ENCODE peak calls at places on chromosomes 13 and 19, in five cellular contexts. One of them, this sample, is unnamed.

GRCh38 chr13:83229574-83230300 is 652.5 kb downstream of the SLITRK1 start:
- DNase-seq in mucosa of descending colon: no peak
- DNase-seq in GM23338: no peak
- DNase-seq in brain microvascular endothelial cell: no peak
- DNase-seq in lower leg skin: no peak
- DNase-seq in this sample: no peak

GRCh38 chr19:17865364-17866311 is 5.9 kb downstream of the RPL18A start:
- DNase-seq in mucosa of descending colon: peak; percentile 87
- DNase-seq in GM23338: peak; percentile 40
- DNase-seq in brain microvascular endothelial cell: no peak
- DNase-seq in lower leg skin: no peak
- DNase-seq in this sample: no peak

GRCh38 chr19:29329460-29330134 is 116.6 kb upstream of the UQCRFS1 start:
- DNase-seq in mucosa of descending colon: no peak
- DNase-seq in GM23338: peak; percentile 70
- DNase-seq in brain microvascular endothelial cell: no peak
- DNase-seq in lower leg skin: no peak
- DNase-seq in this sample: no peak

GRCh38 chr19:51460164-51460992 is 2.1 kb upstream of the SIGLEC8 start:
- DNase-seq in mucosa of descending colon: no peak
- DNase-seq in GM23338: peak; percentile 77
- DNase-seq in brain microvascular endothelial cell: no peak
- DNase-seq in lower leg skin: no peak
- DNase-seq in this sample: peak; percentile 49

GRCh38 chr13:77345150-77345780 is 18.4 kb upstream of the MYCBP2 start:
- DNase-seq in mucosa of descending colon: no peak
- DNase-seq in GM23338: no peak
- DNase-seq in brain microvascular endothelial cell: no peak
- DNase-seq in lower leg skin: no peak
- DNase-seq in this sample: no peak

GRCh38 chr13:87810920-87811344 is 139.8 kb downstream of the SLITRK5 start:
- DNase-seq in mucosa of descending colon: peak; percentile 24
- DNase-seq in GM23338: peak; percentile 4
- DNase-seq in brain microvascular endothelial cell: no peak
- DNase-seq in lower leg skin: no peak
- DNase-seq in this sample: no peak

GRCh38 chr19:11089254-11090013 is at the start of gene LDLR:
- DNase-seq in mucosa of descending colon: peak; percentile 90
- DNase-seq in GM23338: peak; percentile 97
- DNase-seq in brain microvascular endothelial cell: peak; percentile 94
- DNase-seq in lower leg skin: peak; percentile 82
- DNase-seq in this sample: peak; percentile 82

GRCh38 chr19:3459322-3459881 is 20.9 kb downstream of the SMIM24 start:
- DNase-seq in mucosa of descending colon: peak; percentile 72
- DNase-seq in GM23338: peak; percentile 78
- DNase-seq in brain microvascular endothelial cell: peak; percentile 96
- DNase-seq in lower leg skin: peak; percentile 82
- DNase-seq in this sample: no peak

GRCh38 chr19:42122691-42123607 is 9.3 kb downstream of the POU2F2 start:
- DNase-seq in mucosa of descending colon: no peak
- DNase-seq in GM23338: no peak
- DNase-seq in brain microvascular endothelial cell: no peak
- DNase-seq in lower leg skin: no peak
- DNase-seq in this sample: no peak

GRCh38 chr13:33126909-33127607 is 110.8 kb downstream of the KL start:
- DNase-seq in mucosa of descending colon: peak; percentile 47
- DNase-seq in GM23338: no peak
- DNase-seq in brain microvascular endothelial cell: no peak
- DNase-seq in lower leg skin: no peak
- DNase-seq in this sample: no peak

GRCh38 chr19:54454781-54455675 is 6.0 kb downstream of the LENG8 start:
- DNase-seq in mucosa of descending colon: peak; percentile 52
- DNase-seq in GM23338: no peak
- DNase-seq in brain microvascular endothelial cell: no peak
- DNase-seq in lower leg skin: no peak
- DNase-seq in this sample: no peak

GRCh38 chr13:98200211-98200878 is 23.3 kb upstream of the RNF113B start:
- DNase-seq in mucosa of descending colon: no peak
- DNase-seq in GM23338: peak; percentile 82
- DNase-seq in brain microvascular endothelial cell: no peak
- DNase-seq in lower leg skin: no peak
- DNase-seq in this sample: no peak

GRCh38 chr13:112761701-112762689 is 72.2 kb downstream of the ATP11A start:
- DNase-seq in mucosa of descending colon: no peak
- DNase-seq in GM23338: peak; percentile 60
- DNase-seq in brain microvascular endothelial cell: no peak
- DNase-seq in lower leg skin: no peak
- DNase-seq in this sample: no peak

GRCh38 chr13:50129923-50130685 is 114.9 kb downstream of the KCNRG start:
- DNase-seq in mucosa of descending colon: peak; percentile 53
- DNase-seq in GM23338: peak; percentile 73
- DNase-seq in brain microvascular endothelial cell: no peak
- DNase-seq in lower leg skin: no peak
- DNase-seq in this sample: no peak

GRCh38 chr13:25725104-25725503 is 326.7 kb downstream of the SHISA2 start:
- DNase-seq in mucosa of descending colon: no peak
- DNase-seq in GM23338: no peak
- DNase-seq in brain microvascular endothelial cell: no peak
- DNase-seq in lower leg skin: no peak
- DNase-seq in this sample: no peak

GRCh38 chr13:31468114-31468902 is 268.5 kb downstream of the B3GLCT start:
- DNase-seq in mucosa of descending colon: no peak
- DNase-seq in GM23338: peak; percentile 23
- DNase-seq in brain microvascular endothelial cell: no peak
- DNase-seq in lower leg skin: no peak
- DNase-seq in this sample: no peak

GRCh38 chr19:47445937-47446402 is 25.7 kb downstream of the SLC8A2 start:
- DNase-seq in mucosa of descending colon: peak; percentile 76
- DNase-seq in GM23338: peak; percentile 67
- DNase-seq in brain microvascular endothelial cell: no peak
- DNase-seq in lower leg skin: no peak
- DNase-seq in this sample: no peak

GRCh38 chr19:2341247-2341705 is 12.8 kb downstream of the SPPL2B start:
- DNase-seq in mucosa of descending colon: peak; percentile 50
- DNase-seq in GM23338: no peak
- DNase-seq in brain microvascular endothelial cell: no peak
- DNase-seq in lower leg skin: no peak
- DNase-seq in this sample: no peak

GRCh38 chr13:81058916-81059290 is 718.0 kb upstream of the SPRY2 start:
- DNase-seq in mucosa of descending colon: no peak
- DNase-seq in GM23338: no peak
- DNase-seq in brain microvascular endothelial cell: no peak
- DNase-seq in lower leg skin: no peak
- DNase-seq in this sample: no peak

GRCh38 chr19:6011794-6012193 is 33.9 kb upstream of the RANBP3 start:
- DNase-seq in mucosa of descending colon: no peak
- DNase-seq in GM23338: no peak
- DNase-seq in brain microvascular endothelial cell: no peak
- DNase-seq in lower leg skin: no peak
- DNase-seq in this sample: no peak

GRCh38 chr13:53045110-53045509 is 16.5 kb downstream of the OLFM4 start:
- DNase-seq in mucosa of descending colon: no peak
- DNase-seq in GM23338: no peak
- DNase-seq in brain microvascular endothelial cell: no peak
- DNase-seq in lower leg skin: no peak
- DNase-seq in this sample: no peak

GRCh38 chr13:98535501-98536357 is 41.2 kb downstream of the STK24 start:
- DNase-seq in mucosa of descending colon: no peak
- DNase-seq in GM23338: no peak
- DNase-seq in brain microvascular endothelial cell: no peak
- DNase-seq in lower leg skin: no peak
- DNase-seq in this sample: no peak

GRCh38 chr13:65292488-65292901 is 1937.6 kb downstream of the PCDH9 start:
- DNase-seq in mucosa of descending colon: no peak
- DNase-seq in GM23338: peak; percentile 13
- DNase-seq in brain microvascular endothelial cell: peak; percentile 90
- DNase-seq in lower leg skin: no peak
- DNase-seq in this sample: no peak

GRCh38 chr13:109773276-109773675 is 13.1 kb downstream of the IRS2 start:
- DNase-seq in mucosa of descending colon: no peak
- DNase-seq in GM23338: no peak
- DNase-seq in brain microvascular endothelial cell: no peak
- DNase-seq in lower leg skin: no peak
- DNase-seq in this sample: no peak

GRCh38 chr19:55809381-55810058 is 22.3 kb downstream of the NLRP11 start:
- DNase-seq in mucosa of descending colon: peak; percentile 74
- DNase-seq in GM23338: peak; percentile 80
- DNase-seq in brain microvascular endothelial cell: peak; percentile 32
- DNase-seq in lower leg skin: no peak
- DNase-seq in this sample: no peak

GRCh38 chr13:29439601-29440381 is 155.7 kb downstream of the SLC7A1 start:
- DNase-seq in mucosa of descending colon: no peak
- DNase-seq in GM23338: no peak
- DNase-seq in brain microvascular endothelial cell: no peak
- DNase-seq in lower leg skin: no peak
- DNase-seq in this sample: no peak

GRCh38 chr13:24127116-24127631 is 33.3 kb upstream of the SPATA13 start:
- DNase-seq in mucosa of descending colon: peak; percentile 67
- DNase-seq in GM23338: no peak
- DNase-seq in brain microvascular endothelial cell: no peak
- DNase-seq in lower leg skin: no peak
- DNase-seq in this sample: no peak

GRCh38 chr13:39600766-39601165 is 2.2 kb downstream of the LHFPL6 start:
- DNase-seq in mucosa of descending colon: no peak
- DNase-seq in GM23338: peak; percentile 70
- DNase-seq in brain microvascular endothelial cell: peak; percentile 24
- DNase-seq in lower leg skin: no peak
- DNase-seq in this sample: no peak

GRCh38 chr13:110714798-110715394 is 1.4 kb downstream of the ING1 start:
- DNase-seq in mucosa of descending colon: peak; percentile 83
- DNase-seq in GM23338: peak; percentile 64
- DNase-seq in brain microvascular endothelial cell: peak; percentile 18
- DNase-seq in lower leg skin: peak; percentile 67
- DNase-seq in this sample: peak; percentile 73

GRCh38 chr13:27423333-27423732 is 1.1 kb upstream of the GTF3A start:
- DNase-seq in mucosa of descending colon: no peak
- DNase-seq in GM23338: no peak
- DNase-seq in brain microvascular endothelial cell: no peak
- DNase-seq in lower leg skin: no peak
- DNase-seq in this sample: no peak

GRCh38 chr13:27427663-27428062 is 3.2 kb downstream of the GTF3A start:
- DNase-seq in mucosa of descending colon: no peak
- DNase-seq in GM23338: no peak
- DNase-seq in brain microvascular endothelial cell: no peak
- DNase-seq in lower leg skin: no peak
- DNase-seq in this sample: no peak

GRCh38 chr13:27425918-27426630 is 1.7 kb downstream of the GTF3A start:
- DNase-seq in mucosa of descending colon: peak; percentile 92
- DNase-seq in GM23338: peak; percentile 73
- DNase-seq in brain microvascular endothelial cell: peak; percentile 63
- DNase-seq in lower leg skin: peak; percentile 83
- DNase-seq in this sample: no peak

GRCh38 chr13:27425151-27425917 is 915 bp downstream of the GTF3A start:
- DNase-seq in mucosa of descending colon: no peak
- DNase-seq in GM23338: no peak
- DNase-seq in brain microvascular endothelial cell: no peak
- DNase-seq in lower leg skin: no peak
- DNase-seq in this sample: no peak

GRCh38 chr13:27424246-27425150 is at the start of gene GTF3A:
- DNase-seq in mucosa of descending colon: peak; percentile 90
- DNase-seq in GM23338: peak; percentile 84
- DNase-seq in brain microvascular endothelial cell: peak; percentile 64
- DNase-seq in lower leg skin: peak; percentile 73
- DNase-seq in this sample: peak; percentile 92
- TF ChIP-seq CTCF in mucosa of descending colon: no peak
- TF ChIP-seq CTCF in GM23338: no peak
- TF ChIP-seq CTCF in brain microvascular endothelial cell: no peak
- TF ChIP-seq CTCF in lower leg skin: no peak
- TF ChIP-seq CTCF in this sample: no peak

GRCh38 chr19:32456406-32456805 is 50.8 kb downstream of the DPY19L3 start:
- DNase-seq in mucosa of descending colon: no peak
- DNase-seq in GM23338: no peak
- DNase-seq in brain microvascular endothelial cell: no peak
- DNase-seq in lower leg skin: no peak
- DNase-seq in this sample: no peak
- TF ChIP-seq CTCF in mucosa of descending colon: no peak
- TF ChIP-seq CTCF in GM23338: no peak
- TF ChIP-seq CTCF in brain microvascular endothelial cell: no peak
- TF ChIP-seq CTCF in lower leg skin: no peak
- TF ChIP-seq CTCF in this sample: no peak

GRCh38 chr19:45862564-45863334 is at the start of gene SYMPK:
- DNase-seq in mucosa of descending colon: peak; percentile 100
- DNase-seq in GM23338: peak; percentile 99
- DNase-seq in brain microvascular endothelial cell: peak; percentile 98
- DNase-seq in lower leg skin: peak; percentile 99
- DNase-seq in this sample: peak; percentile 99
- TF ChIP-seq CTCF in mucosa of descending colon: peak; percentile 3
- TF ChIP-seq CTCF in GM23338: no peak
- TF ChIP-seq CTCF in brain microvascular endothelial cell: no peak
- TF ChIP-seq CTCF in lower leg skin: no peak
- TF ChIP-seq CTCF in this sample: no peak

GRCh38 chr19:1113986-1114483 is 10.2 kb downstream of the GPX4 start:
- DNase-seq in mucosa of descending colon: no peak
- DNase-seq in GM23338: no peak
- DNase-seq in brain microvascular endothelial cell: no peak
- DNase-seq in lower leg skin: no peak
- DNase-seq in this sample: no peak
- TF ChIP-seq CTCF in mucosa of descending colon: no peak
- TF ChIP-seq CTCF in GM23338: no peak
- TF ChIP-seq CTCF in brain microvascular endothelial cell: no peak
- TF ChIP-seq CTCF in lower leg skin: no peak
- TF ChIP-seq CTCF in this sample: no peak

GRCh38 chr13:59176775-59177174 is 987.0 kb downstream of the DIAPH3 start:
- DNase-seq in mucosa of descending colon: no peak
- DNase-seq in GM23338: peak; percentile 50
- DNase-seq in brain microvascular endothelial cell: no peak
- DNase-seq in lower leg skin: no peak
- DNase-seq in this sample: no peak
- TF ChIP-seq CTCF in mucosa of descending colon: no peak
- TF ChIP-seq CTCF in GM23338: peak; percentile 55
- TF ChIP-seq CTCF in brain microvascular endothelial cell: peak; percentile 35
- TF ChIP-seq CTCF in lower leg skin: no peak
- TF ChIP-seq CTCF in this sample: peak; percentile 50

This sample was measured in type B pancreatic cell.